ENCODE peak calls at places on chromosomes 12 and 14, in four cellular contexts. B is HCT116, Y is upper lobe of left lung, U is sigmoid colon. O is an unnamed sample. For H3K4me1, the result is how much of the 10 kb centered on the place peaks cover.

GRCh38 chr14:93891756-93892504 is 35.2 kb upstream of the FAM181A start:
- DNase-seq in U (no peak), Y (no peak), B (no peak), O (no peak)

GRCh38 chr14:72766296-72766695 is 127.6 kb downstream of the DPF3 start:
- DNase-seq in U (no peak), B (no peak), Y (no peak), O (no peak)

GRCh38 chr12:125614058-125614457 is 548.8 kb downstream of the AACS start:
- DNase-seq in Y (no peak), B (no peak), U (no peak), O (no peak)

GRCh38 chr14:33548606-33549005 is 402.3 kb downstream of the EGLN3 start:
- DNase-seq in B (no peak), U (no peak), Y (no peak), O (no peak)

GRCh38 chr12:106113042-106113441 is 25.7 kb downstream of the NUAK1 start:
- DNase-seq in U (no peak), B (peak), Y (no peak), O (no peak)

GRCh38 chr14:29810657-29811056 is 117.0 kb downstream of the PRKD1 start:
- DNase-seq in U (no peak), B (no peak), Y (peak), O (no peak)

GRCh38 chr14:92033433-92033832 is 6.4 kb downstream of the TRIP11 start:
- DNase-seq in U (no peak), Y (no peak), B (no peak), O (no peak)

GRCh38 chr12:26948309-26948708 is 10.0 kb downstream of the FGFR1OP2 start:
- DNase-seq in B (no peak), Y (no peak), U (no peak), O (no peak)

GRCh38 chr14:88025350-88025749 is 20.4 kb downstream of the GPR65 start:
- DNase-seq in B (no peak), U (no peak), Y (no peak), O (no peak)

GRCh38 chr12:124663771-124664366 is 96.5 kb upstream of the NCOR2 start:
- DNase-seq in B (no peak), Y (no peak), U (peak), O (no peak)

GRCh38 chr14:30204431-30204830 is 276.8 kb upstream of the PRKD1 start:
- DNase-seq in B (no peak), U (no peak), Y (no peak), O (no peak)

GRCh38 chr12:116336542-116337065 is 59.1 kb upstream of the MED13L start:
- DNase-seq in B (no peak), Y (peak), U (no peak), O (peak)

GRCh38 chr12:92139634-92140555 is 5.8 kb downstream of the BTG1 start:
- DNase-seq in B (no peak), U (no peak), Y (no peak), O (no peak)

GRCh38 chr12:95545731-95546490 is 5.4 kb downstream of the USP44 start:
- DNase-seq in Y (no peak), U (no peak), B (no peak), O (no peak)

GRCh38 chr14:105006831-105007592 is 13.9 kb downstream of the CDCA4 start:
- DNase-seq in U (no peak), Y (no peak), B (no peak), O (no peak)
- TF ChIP-seq POLR2AphosphoS5 in U (no peak), Y (no peak), B (no peak), O (no peak)

DNA sequence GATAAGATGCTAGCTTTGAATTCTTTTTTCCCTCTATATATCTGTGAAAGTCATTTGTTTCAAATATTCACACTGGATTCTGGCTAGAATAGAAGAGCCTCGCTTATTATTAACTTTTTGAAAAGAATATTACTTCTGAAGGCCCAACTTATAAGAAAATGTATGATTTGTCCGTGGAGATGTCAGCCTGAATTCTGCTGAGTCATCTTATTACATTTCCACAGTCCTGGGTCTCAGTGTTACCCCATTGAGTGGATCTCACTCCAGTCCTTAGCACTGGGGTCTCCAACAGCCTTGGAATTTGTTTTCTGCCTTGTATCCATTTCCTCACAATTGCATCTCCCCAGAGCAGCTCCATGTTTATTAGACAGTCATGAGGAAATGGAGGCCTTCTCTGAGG is 907.9 kb downstream of the VRK1 start:
- DNase-seq in U (no peak), B (no peak), Y (no peak), O (no peak)
- H3K4me1 ChIP-seq in U (under half), B (under half), Y (under half), O (under half)

DNA sequence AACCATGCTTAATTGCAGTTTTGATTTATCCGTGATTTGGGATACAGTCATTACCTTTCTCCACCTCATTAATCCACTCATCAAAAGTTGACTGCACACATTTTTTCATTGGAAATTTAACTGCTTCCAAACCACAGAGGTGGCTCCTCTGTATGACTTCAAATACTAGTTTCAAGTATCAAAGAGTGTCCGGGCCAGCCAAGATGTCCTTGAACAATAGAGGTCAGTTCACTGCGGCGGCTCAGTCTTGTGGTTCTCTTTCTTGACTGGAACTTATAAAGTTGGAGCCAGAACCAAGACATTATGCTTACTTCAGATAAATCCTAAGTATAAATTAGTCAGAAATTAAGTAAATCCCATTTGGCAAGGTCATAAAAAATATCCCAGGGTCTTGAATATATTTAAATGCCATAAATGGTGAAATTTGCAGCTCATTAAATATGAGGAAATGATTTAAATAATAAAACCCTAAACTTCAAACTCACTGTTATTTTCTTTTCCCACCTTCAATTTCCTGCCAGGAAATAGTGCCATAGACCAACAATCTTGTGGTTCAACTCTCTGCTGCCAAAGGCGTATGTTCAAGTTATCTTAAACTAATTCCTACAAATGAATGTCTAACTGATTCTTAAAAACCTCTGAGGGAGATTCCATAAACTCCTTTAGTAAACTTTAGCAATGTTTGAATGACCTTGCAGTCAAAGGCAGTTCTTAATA is 360.8 kb downstream of the AEBP2 start:
- DNase-seq in Y (no peak), U (no peak), B (no peak), O (no peak)
- TF ChIP-seq POLR2AphosphoS5 in Y (no peak), U (no peak), B (no peak), O (no peak)

DNA sequence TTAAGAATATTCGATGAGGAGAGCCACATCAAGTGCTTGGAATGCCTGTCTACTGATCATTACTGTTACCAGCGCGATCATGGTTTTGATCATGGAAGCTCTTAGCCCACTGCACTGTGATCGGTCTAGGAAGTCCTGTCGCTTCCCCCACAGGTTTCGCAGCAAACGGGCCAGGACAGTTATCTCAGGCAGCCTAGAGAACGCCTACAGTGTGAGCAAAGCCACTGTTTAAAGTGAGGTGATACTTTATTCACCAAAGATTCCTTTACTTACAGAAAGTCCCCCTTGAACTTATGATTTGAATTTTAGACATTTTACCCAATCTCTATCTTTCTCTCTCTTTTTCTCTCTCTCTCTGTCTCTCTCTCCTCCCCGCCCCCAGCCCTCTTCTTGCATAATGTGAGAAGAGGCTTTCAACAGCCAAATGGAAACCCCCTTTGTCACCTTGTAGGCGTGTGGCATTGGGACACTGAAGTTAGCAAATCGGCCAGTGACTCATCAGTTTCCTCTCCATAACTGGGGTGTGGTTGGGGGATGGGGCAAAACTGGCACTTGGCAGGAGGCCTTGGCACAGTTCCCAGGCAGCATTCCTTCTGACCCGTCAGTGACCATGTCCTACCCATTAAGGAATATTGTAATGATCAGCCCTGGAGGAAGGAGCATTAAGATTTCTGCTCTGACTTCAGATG is 214.8 kb downstream of the CHST11 start:
- DNase-seq in U (peak), Y (peak), B (peak), O (peak)
- H3K4me1 ChIP-seq in U (half or more), Y (half or more), B (under half), O (half or more)

GRCh38 chr14:81144811-81145598 is 75.8 kb downstream of the GTF2A1 start:
- DNase-seq in Y (no peak), B (no peak), U (no peak), O (no peak)
- TF ChIP-seq POLR2AphosphoS5 in Y (no peak), B (no peak), U (no peak), O (peak)

DNA sequence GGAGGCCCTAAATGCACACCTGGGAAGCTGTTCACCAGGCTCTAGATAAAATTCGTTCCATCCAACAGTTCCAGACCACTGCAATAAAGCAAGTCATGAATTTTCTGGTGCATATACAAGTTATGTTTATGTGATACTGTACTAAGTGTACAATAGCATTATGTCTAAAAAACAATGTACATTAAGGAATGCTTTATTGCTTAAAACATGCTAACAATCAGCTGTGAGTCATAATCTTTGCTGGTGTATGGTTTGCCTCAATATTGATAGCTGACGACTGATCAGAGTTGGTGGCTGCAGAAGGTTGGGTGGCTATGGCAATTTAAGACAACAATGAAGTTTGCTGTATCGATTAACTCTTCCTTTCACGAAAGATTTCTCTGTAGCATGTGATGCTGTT is 52.3 kb downstream of the ATG14 start:
- DNase-seq in B (no peak), U (no peak), Y (no peak), O (no peak)
- H3K4me1 ChIP-seq in B (under half), U (under half), Y (under half), O (under half)

GRCh38 chr12:55829967-55830600 is 697 bp upstream of the DNAJC14 start:
- DNase-seq in B (no peak), Y (peak), U (peak), O (peak)
- TF ChIP-seq POLR2AphosphoS5 in B (peak), Y (no peak), U (no peak), O (no peak)

DNA sequence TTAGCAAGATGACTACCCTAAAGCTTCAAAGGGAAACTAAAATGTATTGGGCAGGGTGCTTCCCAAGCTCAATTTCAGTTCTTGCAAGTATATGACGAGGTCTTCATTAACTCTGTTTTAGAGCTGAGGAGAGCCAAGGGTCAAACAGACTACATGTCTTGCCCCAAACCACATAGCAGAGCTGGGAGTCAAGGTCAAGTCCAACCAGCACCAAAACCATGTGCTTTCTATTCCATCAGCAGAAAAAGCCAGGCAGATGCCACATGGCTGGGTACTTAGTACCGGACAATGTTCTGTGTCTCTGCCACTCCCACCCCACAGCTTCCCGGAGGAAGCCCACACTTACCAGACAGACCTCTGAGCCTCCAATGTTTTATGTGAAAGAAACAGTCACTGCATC is 17.6 kb downstream of the NID2 start:
- DNase-seq in U (no peak), B (no peak), Y (no peak), O (no peak)
- H3K4me1 ChIP-seq in U (half or more), B (under half), Y (under half), O (half or more)

DNA sequence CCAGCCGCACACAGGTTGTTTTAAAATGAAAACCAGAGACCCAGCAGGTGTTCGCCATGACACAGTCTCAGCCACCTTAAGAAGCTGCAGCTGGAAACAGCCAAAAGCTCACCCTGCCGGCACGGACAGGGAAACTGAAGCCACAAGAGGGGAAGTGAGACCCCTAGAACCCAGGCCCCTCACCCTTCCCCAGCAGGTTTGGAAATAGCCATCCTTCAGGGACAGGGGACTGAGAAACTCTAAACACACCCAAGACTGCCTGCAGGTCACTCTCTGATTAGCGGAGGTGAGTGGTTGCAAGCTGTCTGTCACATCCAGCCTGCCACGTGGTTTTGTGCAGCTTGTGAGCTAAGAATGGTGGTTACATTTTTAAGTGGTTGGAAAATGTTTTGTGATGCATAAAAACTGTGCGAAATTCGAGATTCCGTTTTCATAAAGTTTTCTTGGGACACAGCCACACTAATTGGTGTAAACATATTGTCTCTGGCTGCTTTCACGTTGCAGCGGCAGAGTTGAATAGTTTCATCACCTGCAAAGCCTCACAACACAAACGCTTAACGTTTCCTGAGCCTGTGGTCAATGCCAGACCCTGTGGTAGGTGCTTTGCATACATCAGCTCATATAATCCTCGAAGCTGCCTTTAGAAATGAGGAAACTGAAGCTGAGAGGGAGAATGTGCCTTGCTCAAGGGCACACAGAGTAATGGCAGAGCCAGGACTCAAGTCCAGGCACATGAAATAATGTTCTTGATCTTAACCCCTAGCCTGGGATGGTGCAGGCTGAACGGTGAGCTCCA is 1.7 kb upstream of the SELPLG start:
- DNase-seq in B (no peak), U (no peak), Y (peak), O (peak)
- TF ChIP-seq POLR2AphosphoS5 in B (no peak), U (no peak), Y (no peak), O (no peak)

DNA sequence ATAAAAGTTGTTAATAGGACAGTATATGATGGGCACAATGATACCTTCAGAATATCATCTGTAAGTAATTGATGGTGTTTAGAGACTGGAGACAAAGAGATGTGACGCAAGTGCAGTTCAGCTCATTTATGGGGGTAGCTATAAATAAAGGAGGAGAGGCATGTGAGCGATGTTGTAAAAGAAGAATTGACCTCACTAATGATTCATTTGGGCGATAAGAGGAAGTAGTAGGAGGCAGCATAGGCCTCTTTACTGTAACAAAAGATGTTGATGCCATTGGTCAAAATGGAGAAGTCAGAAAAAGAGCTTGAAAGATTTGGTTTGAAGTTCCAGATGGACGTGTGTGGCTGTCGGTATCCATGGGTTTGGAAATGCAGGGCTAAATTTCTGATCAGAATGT is 70.0 kb downstream of the FLRT2 start:
- DNase-seq in Y (no peak), U (no peak), B (no peak), O (no peak)
- H3K4me1 ChIP-seq in Y (under half), U (under half), B (under half), O (under half)

O was measured in transverse colon.